ENCODE peak calls at places on chromosomes 6 and 20, in seven cellular contexts. Q is fibroblast of lung, O is neural crest cell, A is HFFc6, J is WTC11, F is fibroblast of mammary gland, Z is brain microvascular endothelial cell. H is an unnamed sample.

GRCh38 chr20:20548527-20549266 is 163.7 kb downstream of the RALGAPA2 start:
- DNase-seq in Q (no peak), O (no peak), A (no peak), J (no peak), F (no peak), Z (no peak), H (no peak)

GRCh38 chr6:161919711-161920110 is 645.9 kb upstream of the AGPAT4 start:
- DNase-seq in Q (no peak), O (no peak), A (no peak), J (no peak), F (peak; percentile 29), Z (no peak), H (no peak)

GRCh38 chr6:79421707-79422484 is 115.3 kb downstream of the LCA5 start:
- DNase-seq in Q (peak; percentile 99), O (no peak), A (peak; percentile 41), J (no peak), F (peak; percentile 97), Z (peak; percentile 98), H (peak; percentile 86)

GRCh38 chr6:12621766-12622165 is 94.8 kb upstream of the PHACTR1 start:
- DNase-seq in Q (no peak), O (no peak), A (no peak), J (no peak), F (no peak), Z (no peak), H (no peak)

GRCh38 chr6:30461055-30461454 is 28.3 kb upstream of the HLA-E start:
- DNase-seq in Q (no peak), O (no peak), A (no peak), J (no peak), F (no peak), Z (no peak), H (no peak)

GRCh38 chr6:98641929-98642328 is 192.4 kb upstream of the POU3F2 start:
- DNase-seq in Q (no peak), O (peak; percentile 36), A (no peak), J (no peak), F (no peak), Z (no peak), H (no peak)

GRCh38 chr6:27254566-27254965 is 7.1 kb downstream of the PRSS16 start:
- DNase-seq in Q (no peak), O (no peak), A (no peak), J (no peak), F (no peak), Z (no peak), H (no peak)

GRCh38 chr6:119166024-119166782 is 87.7 kb upstream of the FAM184A start:
- DNase-seq in Q (no peak), O (no peak), A (no peak), J (no peak), F (no peak), Z (no peak), H (no peak)

GRCh38 chr6:4983322-4983721 is 20.5 kb downstream of the RPP40 start:
- DNase-seq in Q (no peak), O (no peak), A (no peak), J (no peak), F (no peak), Z (no peak), H (no peak)

GRCh38 chr6:27183082-27183832 is 64.2 kb upstream of the PRSS16 start:
- DNase-seq in Q (no peak), O (no peak), A (no peak), J (peak; percentile 25), F (no peak), Z (no peak), H (no peak)

GRCh38 chr6:147033267-147033666 is 170.9 kb upstream of the STXBP5 start:
- DNase-seq in Q (no peak), O (peak; percentile 2), A (peak; percentile 34), J (peak; percentile 27), F (no peak), Z (no peak), H (peak; percentile 18)

GRCh38 chr6:158068893-158069799 is 87.5 kb downstream of the SYNJ2 start:
- DNase-seq in Q (peak; percentile 66), O (no peak), A (peak; percentile 73), J (no peak), F (peak; percentile 61), Z (peak; percentile 52), H (no peak)

GRCh38 chr20:19964289-19965263 is 52.6 kb upstream of the NAA20 start:
- DNase-seq in Q (peak; percentile 91), O (no peak), A (peak; percentile 74), J (no peak), F (peak; percentile 97), Z (peak; percentile 90), H (peak; percentile 99)

GRCh38 chr6:158253248-158253647 is 59.0 kb upstream of the TULP4 start:
- DNase-seq in Q (no peak), O (no peak), A (no peak), J (no peak), F (no peak), Z (no peak), H (no peak)

GRCh38 chr6:63689421-63689820 is 53.8 kb downstream of the PHF3 start:
- DNase-seq in Q (no peak), O (no peak), A (no peak), J (no peak), F (no peak), Z (no peak), H (no peak)
- TF ChIP-seq CTCF in Q (no peak), O (no peak), A (peak; percentile 40), J (no peak), F (no peak), Z (no peak), H (no peak)

DNA sequence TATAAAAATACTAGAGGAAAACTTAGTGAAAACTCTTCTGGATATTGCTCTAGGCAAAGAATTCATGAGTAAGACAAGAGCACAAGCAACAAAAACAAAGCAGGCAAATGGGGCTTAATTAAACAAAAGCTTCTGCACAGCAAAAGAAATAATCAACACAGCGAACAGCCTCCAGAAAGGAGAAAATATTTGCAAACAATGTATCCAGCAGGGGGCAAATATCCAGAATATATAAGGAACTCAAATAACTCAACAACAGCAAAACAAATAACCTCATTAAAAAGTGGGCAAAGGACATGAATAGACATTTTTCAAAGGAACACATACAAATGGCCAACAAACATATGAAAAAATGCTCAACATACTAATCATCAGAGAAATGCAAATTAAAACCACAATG is 17.1 kb upstream of the HECA start:
- DNase-seq in Q (no peak), O (no peak), A (peak; percentile 10), J (no peak), F (no peak), Z (no peak), H (peak; percentile 25)
- TF ChIP-seq CTCF in Q (no peak), O (peak; percentile 37), A (peak; percentile 71), J (no peak), F (peak; percentile 27), Z (peak; percentile 23), H (no peak)

GRCh38 chr6:156884306-156884705 is 107.1 kb downstream of the ARID1B start:
- DNase-seq in Q (no peak), O (no peak), A (no peak), J (no peak), F (no peak), Z (no peak), H (no peak)
- TF ChIP-seq CTCF in Q (no peak), O (no peak), A (no peak), J (no peak), F (no peak), Z (no peak), H (no peak)

GRCh38 chr20:38177201-38177600 is 12.1 kb upstream of the TGM2 start:
- DNase-seq in Q (no peak), O (no peak), A (no peak), J (no peak), F (no peak), Z (no peak), H (no peak)

GRCh38 chr20:38173237-38174156 is 8.4 kb upstream of the TGM2 start:
- DNase-seq in Q (peak; percentile 87), O (no peak), A (peak; percentile 85), J (no peak), F (peak; percentile 93), Z (peak; percentile 94), H (peak; percentile 86)

GRCh38 chr20:38172344-38172743 is 7.3 kb upstream of the TGM2 start:
- DNase-seq in Q (no peak), O (no peak), A (no peak), J (no peak), F (no peak), Z (peak; percentile 60), H (no peak)

GRCh38 chr20:38178065-38178471 is 13.0 kb upstream of the TGM2 start:
- DNase-seq in Q (no peak), O (no peak), A (no peak), J (no peak), F (peak; percentile 56), Z (no peak), H (no peak)

DNA sequence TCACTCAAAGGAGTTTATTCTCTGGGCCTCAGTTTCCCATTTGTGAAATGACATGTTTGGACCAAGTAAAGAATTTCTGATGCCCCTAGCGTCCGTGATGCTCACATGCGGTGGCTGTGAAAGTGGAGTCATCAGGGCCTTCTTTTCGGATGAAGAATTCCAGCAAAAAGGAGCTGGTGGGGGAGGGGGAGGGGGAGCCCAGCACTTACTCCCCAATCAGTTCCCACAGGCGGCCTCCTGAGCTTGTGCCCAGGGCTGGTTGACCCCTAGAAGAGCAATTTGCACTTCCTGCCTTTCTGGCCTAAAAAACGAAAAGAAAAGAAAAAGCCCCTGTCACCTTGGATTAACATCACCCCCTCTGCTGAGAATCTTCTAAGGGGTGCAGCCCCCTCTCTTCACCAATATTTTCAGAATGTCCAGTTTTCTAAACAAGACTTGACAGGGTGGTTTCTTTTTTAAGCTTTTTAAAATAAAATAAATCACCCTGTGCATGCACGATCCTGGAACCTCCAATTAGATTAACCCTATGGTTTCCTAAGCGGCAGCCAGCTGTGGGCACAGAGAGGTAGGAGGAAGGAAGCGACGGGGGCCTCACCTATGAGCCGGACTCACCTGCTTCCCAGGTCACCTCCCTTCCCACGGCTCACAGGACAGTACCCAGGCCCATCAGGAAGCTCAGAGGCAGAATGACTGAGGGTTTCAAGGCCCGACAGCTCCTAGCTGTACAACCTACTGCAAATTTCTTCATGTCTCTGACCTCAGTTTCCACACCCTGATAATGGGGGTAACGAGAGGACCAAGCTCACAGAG is 10.4 kb upstream of the TGM2 start:
- DNase-seq in Q (no peak), O (no peak), A (no peak), J (no peak), F (no peak), Z (no peak), H (no peak)
- TF ChIP-seq CTCF in Q (no peak), O (no peak), A (no peak), J (no peak), F (no peak), Z (peak; percentile 35), H (no peak)

GRCh38 chr6:129981598-129981997 is 36.8 kb upstream of the L3MBTL3 start:
- DNase-seq in Q (peak; percentile 30), O (no peak), A (peak; percentile 16), J (no peak), F (peak; percentile 29), Z (no peak), H (peak; percentile 14)
- TF ChIP-seq CTCF in Q (no peak), O (no peak), A (peak; percentile 63), J (no peak), F (peak; percentile 29), Z (peak; percentile 30), H (peak; percentile 13)

GRCh38 chr6:44001318-44001868 is 125.9 kb downstream of the MRPL14 start:
- DNase-seq in Q (peak; percentile 40), O (no peak), A (no peak), J (peak; percentile 73), F (no peak), Z (no peak), H (no peak)
- TF ChIP-seq CTCF in Q (peak; percentile 9), O (peak; percentile 41), A (peak; percentile 64), J (peak; percentile 18), F (peak; percentile 41), Z (peak; percentile 73), H (peak; percentile 41)